ENCODE peak calls at places on chromosomes 7 and 10, in seven cellular contexts. Y, S, O, K, U, F and V are unnamed samples.

GRCh38 chr7:101216860-101217387 is 457 bp downstream of the PLOD3 start:
- DNase-seq in S (no peak), F (no peak), O (no peak), K (no peak), U (no peak), Y (no peak), V (no peak)

GRCh38 chr10:51770719-51771118 is 71.3 kb upstream of the CSTF2T start:
- DNase-seq in K (peak), S (no peak), F (no peak), Y (no peak), U (no peak), O (no peak), V (no peak)

GRCh38 chr7:79610301-79610700 is 156.8 kb upstream of the MAGI2 start:
- DNase-seq in O (peak), K (no peak), F (no peak), U (no peak), S (no peak), Y (no peak), V (no peak)

GRCh38 chr7:156173748-156174353 is 361.6 kb upstream of the SHH start:
- DNase-seq in F (no peak), O (no peak), S (peak), K (no peak), Y (peak), U (no peak), V (no peak)

GRCh38 chr7:17131983-17132655 is 166.3 kb upstream of the AHR start:
- DNase-seq in S (no peak), U (no peak), O (no peak), Y (no peak), F (no peak), K (no peak), V (no peak)

GRCh38 chr10:124875596-124875995 is 66.3 kb upstream of the ZRANB1 start:
- DNase-seq in U (no peak), Y (peak), S (no peak), O (peak), K (peak), F (peak), V (no peak)

GRCh38 chr10:125010362-125010761 is 68.4 kb downstream of the ZRANB1 start:
- DNase-seq in K (no peak), O (no peak), U (no peak), S (no peak), F (peak), Y (no peak), V (no peak)

GRCh38 chr7:65809259-65809981 is 63.5 kb upstream of the VKORC1L1 start:
- DNase-seq in K (no peak), O (no peak), U (no peak), Y (no peak), S (no peak), F (no peak), V (no peak)

GRCh38 chr10:18099420-18099819 is 40.8 kb upstream of the CACNB2 start:
- DNase-seq in K (peak), O (peak), S (no peak), F (no peak), U (no peak), Y (no peak), V (no peak)

GRCh38 chr7:66847879-66848810 is 72.9 kb upstream of the TMEM248 start:
- DNase-seq in K (peak), Y (peak), S (no peak), O (no peak), F (peak), U (peak), V (no peak)

GRCh38 chr10:55160904-55161303 is 359.9 kb upstream of the PCDH15 start:
- DNase-seq in Y (no peak), S (no peak), F (no peak), U (no peak), K (no peak), O (no peak), V (no peak)

GRCh38 chr10:80046629-80047441 is 31.6 kb upstream of the TMEM254 start:
- DNase-seq in O (peak), Y (peak), K (peak), U (peak), S (no peak), F (peak), V (peak)

GRCh38 chr10:114045071-114045737 is 1.5 kb downstream of the ADRB1 start:
- DNase-seq in U (peak), O (no peak), Y (no peak), S (no peak), F (peak), K (no peak), V (no peak)

GRCh38 chr7:143355450-143356385 is 6.8 kb downstream of the FAM131B start:
- DNase-seq in S (no peak), K (no peak), U (peak), F (peak), Y (no peak), O (no peak), V (no peak)

GRCh38 chr7:120554960-120555571 is 282.1 kb downstream of the KCND2 start:
- DNase-seq in F (peak), K (peak), S (no peak), U (peak), Y (peak), O (peak), V (no peak)

GRCh38 chr10:105258674-105259065 is 617.6 kb downstream of the SORCS3 start:
- DNase-seq in Y (no peak), U (no peak), S (no peak), O (no peak), F (no peak), K (no peak), V (no peak)

GRCh38 chr10:61907011-61907410 is 5.5 kb downstream of the ARID5B start:
- DNase-seq in Y (no peak), O (no peak), F (no peak), S (no peak), K (no peak), U (no peak), V (no peak)
- H3K4me3 ChIP-seq in Y (no peak), O (no peak), F (no peak), S (no peak), K (no peak), U (no peak), V (no peak)

DNA sequence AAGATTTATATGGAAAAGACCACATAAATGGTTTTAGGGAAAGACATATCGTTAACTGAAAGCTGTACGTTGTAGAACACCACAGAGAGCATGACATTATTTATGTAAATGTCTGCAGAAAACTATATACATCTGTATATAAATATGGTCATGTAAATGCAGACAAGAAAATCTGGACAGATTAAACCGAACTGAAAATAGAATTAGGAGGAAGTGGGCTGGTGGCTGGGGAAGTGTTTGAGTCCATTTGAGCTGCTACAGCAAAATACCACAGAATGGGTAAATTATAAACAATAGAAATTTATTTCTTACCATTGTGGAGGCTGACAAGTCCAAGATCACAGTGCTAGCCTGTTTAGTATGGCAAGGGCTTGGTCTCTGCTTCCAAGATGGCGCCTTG is 56.3 kb upstream of the USP6NL start:
- DNase-seq in O (no peak), F (no peak), U (no peak), K (no peak), Y (no peak), S (no peak), V (no peak)
- H3K4me3 ChIP-seq in O (no peak), F (no peak), U (no peak), K (no peak), Y (no peak), S (no peak), V (no peak)

GRCh38 chr7:140640060-140640611 is 477 bp downstream of the DENND2A start:
- DNase-seq in O (no peak), S (no peak), Y (no peak), K (no peak), F (peak), U (peak), V (peak)
- H3K4me3 ChIP-seq in O (peak), S (peak), Y (peak), K (peak), F (peak), U (peak), V (peak)

GRCh38 chr7:41825927-41826480 is 123.1 kb upstream of the INHBA start:
- DNase-seq in U (no peak), K (no peak), F (no peak), S (no peak), Y (no peak), O (no peak), V (no peak)

GRCh38 chr7:41824284-41824683 is 121.4 kb upstream of the INHBA start:
- DNase-seq in U (no peak), S (no peak), F (no peak), Y (no peak), O (no peak), K (no peak), V (no peak)

GRCh38 chr7:41828911-41829310 is 126.0 kb upstream of the INHBA start:
- DNase-seq in Y (no peak), U (no peak), O (no peak), S (no peak), F (peak), K (no peak), V (no peak)

GRCh38 chr7:41830271-41830670 is 127.4 kb upstream of the INHBA start:
- DNase-seq in Y (no peak), K (no peak), S (no peak), F (peak), U (no peak), O (no peak), V (no peak)

GRCh38 chr7:41826641-41827040 is 123.8 kb upstream of the INHBA start:
- DNase-seq in O (no peak), S (no peak), K (no peak), U (no peak), Y (no peak), F (no peak), V (no peak)
- H3K4me3 ChIP-seq in O (no peak), S (no peak), K (no peak), U (no peak), Y (no peak), F (no peak), V (no peak)